ENCODE peak calls at places on chromosomes 1 and 21, in six cellular contexts. B is MM.1S, M is DND-41, S is fibroblast of lung, E is PC-3, N is colonic mucosa. J is an unnamed sample. For H3K4me1, the result is how much of the 10 kb centered on the place peaks cover.

GRCh38 chr1:40059960-40060337 is 19.4 kb downstream of the CAP1 start:
- DNase-seq in S (no peak), N (no peak), M (peak), B (no peak), E (no peak), J (no peak)

GRCh38 chr1:171834831-171835230 is 6.5 kb upstream of the DNM3 start:
- DNase-seq in M (no peak), E (no peak), S (no peak), B (no peak), N (no peak), J (no peak)

GRCh38 chr1:150182233-150182632 is 32.5 kb downstream of the PLEKHO1 start:
- DNase-seq in E (no peak), M (no peak), S (no peak), N (no peak), B (no peak), J (no peak)

GRCh38 chr1:229170778-229171505 is 100.0 kb upstream of the RAB4A start:
- DNase-seq in S (no peak), E (no peak), N (no peak), M (no peak), B (no peak), J (no peak)

GRCh38 chr1:185886671-185887070 is 152.5 kb downstream of the HMCN1 start:
- DNase-seq in N (no peak), M (no peak), E (no peak), B (no peak), S (no peak), J (no peak)

GRCh38 chr1:23788695-23789094 is 2.2 kb upstream of the LYPLA2 start:
- DNase-seq in M (no peak), S (no peak), B (no peak), E (no peak), N (no peak), J (no peak)

GRCh38 chr1:153598309-153599172 is 14.4 kb downstream of the S100A16 start:
- DNase-seq in S (peak), B (peak), N (no peak), E (no peak), M (peak), J (peak)

GRCh38 chr1:213452504-213452903 is 401.5 kb downstream of the RPS6KC1 start:
- DNase-seq in N (no peak), B (no peak), M (no peak), S (no peak), E (no peak), J (no peak)

GRCh38 chr1:13752852-13753251 is 52.9 kb downstream of the PRDM2 start:
- DNase-seq in S (no peak), B (no peak), M (no peak), E (no peak), N (no peak), J (no peak)

GRCh38 chr1:63747445-63747844 is 26.4 kb upstream of the ROR1 start:
- DNase-seq in E (no peak), B (no peak), M (no peak), S (no peak), N (no peak), J (no peak)

GRCh38 chr21:38303300-38303699 is 46.5 kb downstream of the KCNJ15 start:
- DNase-seq in E (peak), N (no peak), S (peak), M (no peak), B (no peak), J (no peak)

GRCh38 chr1:1434131-1434811 is 1.2 kb upstream of the VWA1 start:
- DNase-seq in N (peak), S (peak), E (no peak), M (no peak), B (no peak), J (no peak)

GRCh38 chr1:228009828-228010775 is 3.3 kb downstream of the WNT3A start:
- DNase-seq in M (no peak), E (no peak), B (no peak), S (no peak), N (no peak), J (no peak)

GRCh38 chr1:44805311-44806024 is 1.7 kb downstream of the DYNLT4 start:
- DNase-seq in N (no peak), M (no peak), B (no peak), E (no peak), S (no peak), J (no peak)

GRCh38 chr1:205313681-205314308 is 7.8 kb downstream of the NUAK2 start:
- DNase-seq in S (peak), N (peak), M (no peak), E (no peak), B (peak), J (peak)

GRCh38 chr1:156675715-156676311 is 1.4 kb downstream of the NES start:
- DNase-seq in N (no peak), M (no peak), B (no peak), E (no peak), S (peak), J (no peak)

GRCh38 chr1:11134352-11135266 is 34.9 kb upstream of the EXOSC10 start:
- DNase-seq in E (peak), M (no peak), S (peak), N (no peak), B (no peak), J (no peak)

GRCh38 chr1:168361252-168361651 is 80.6 kb downstream of the TBX19 start:
- DNase-seq in S (no peak), E (no peak), N (no peak), B (no peak), M (no peak), J (no peak)

GRCh38 chr1:43997295-43997694 is 5.9 kb downstream of the CCDC24 start:
- DNase-seq in B (no peak), M (no peak), S (no peak), E (no peak), N (peak), J (no peak)

GRCh38 chr1:151729966-151730291 is 8.6 kb downstream of the RIIAD1 start:
- DNase-seq in S (no peak), B (no peak), E (no peak), N (peak), M (no peak), J (no peak)

GRCh38 chr1:185585770-185586169 is 148.4 kb upstream of the HMCN1 start:
- DNase-seq in M (no peak), E (peak), B (no peak), S (no peak), N (peak), J (no peak)

GRCh38 chr1:40312238-40313205 is 4.6 kb downstream of the COL9A2 start:
- DNase-seq in M (no peak), B (no peak), E (no peak), N (peak), S (no peak), J (no peak)

GRCh38 chr1:117682372-117682771 is 76.5 kb downstream of the TENT5C start:
- DNase-seq in N (no peak), M (no peak), E (no peak), B (no peak), S (no peak), J (no peak)

GRCh38 chr1:151036356-151036755 is at the start of gene BNIPL:
- DNase-seq in M (no peak), B (no peak), S (no peak), N (no peak), E (peak), J (no peak)

GRCh38 chr1:221608835-221609320 is 133.0 kb downstream of the DUSP10 start:
- DNase-seq in M (no peak), S (no peak), N (no peak), E (peak), B (no peak), J (no peak)

GRCh38 chr1:203631349-203631748 is 4.7 kb downstream of the ATP2B4 start:
- DNase-seq in M (no peak), S (no peak), E (no peak), B (no peak), N (no peak), J (no peak)

GRCh38 chr1:87129606-87130005 is 199.1 kb upstream of the LMO4 start:
- DNase-seq in B (no peak), M (no peak), S (no peak), E (no peak), N (no peak), J (no peak)

GRCh38 chr1:171438441-171438840 is 46.9 kb upstream of the PRRC2C start:
- DNase-seq in B (no peak), E (peak), S (peak), N (peak), M (no peak), J (no peak)

GRCh38 chr1:172628416-172628815 is 30.5 kb upstream of the FASLG start:
- DNase-seq in B (no peak), N (no peak), E (no peak), M (no peak), S (peak), J (no peak)

GRCh38 chr1:89692601-89693503 is 59.9 kb downstream of the LRRC8C start:
- DNase-seq in S (peak), N (no peak), E (peak), M (no peak), B (no peak), J (no peak)

GRCh38 chr1:156475568-156476500 is 24.7 kb downstream of the MEF2D start:
- DNase-seq in E (no peak), M (no peak), B (no peak), S (peak), N (peak), J (no peak)

GRCh38 chr1:206476591-206476990 is 6.3 kb downstream of the IKBKE start:
- DNase-seq in S (no peak), B (no peak), N (no peak), M (no peak), E (no peak), J (no peak)

GRCh38 chr1:109535481-109535880 is 4.2 kb upstream of the GPR61 start:
- DNase-seq in E (no peak), S (no peak), B (no peak), M (no peak), N (no peak), J (no peak)

GRCh38 chr1:173122958-173123852 is 72.5 kb upstream of the TNFSF18 start:
- DNase-seq in E (no peak), M (no peak), B (no peak), S (peak), N (peak), J (peak)

GRCh38 chr21:18244721-18245486 is at the start of gene CHODL:
- DNase-seq in M (no peak), N (no peak), B (no peak), S (peak), E (no peak), J (no peak)

GRCh38 chr21:18251065-18251464 is 6.4 kb downstream of the CHODL start:
- DNase-seq in S (no peak), M (no peak), N (no peak), E (no peak), B (no peak), J (no peak)

GRCh38 chr21:18249542-18250152 is 5.0 kb downstream of the CHODL start:
- DNase-seq in E (peak), M (no peak), B (peak), S (no peak), N (no peak), J (no peak)

GRCh38 chr21:18248171-18248570 is 3.5 kb downstream of the CHODL start:
- DNase-seq in S (no peak), E (no peak), M (no peak), B (no peak), N (no peak), J (no peak)

DNA sequence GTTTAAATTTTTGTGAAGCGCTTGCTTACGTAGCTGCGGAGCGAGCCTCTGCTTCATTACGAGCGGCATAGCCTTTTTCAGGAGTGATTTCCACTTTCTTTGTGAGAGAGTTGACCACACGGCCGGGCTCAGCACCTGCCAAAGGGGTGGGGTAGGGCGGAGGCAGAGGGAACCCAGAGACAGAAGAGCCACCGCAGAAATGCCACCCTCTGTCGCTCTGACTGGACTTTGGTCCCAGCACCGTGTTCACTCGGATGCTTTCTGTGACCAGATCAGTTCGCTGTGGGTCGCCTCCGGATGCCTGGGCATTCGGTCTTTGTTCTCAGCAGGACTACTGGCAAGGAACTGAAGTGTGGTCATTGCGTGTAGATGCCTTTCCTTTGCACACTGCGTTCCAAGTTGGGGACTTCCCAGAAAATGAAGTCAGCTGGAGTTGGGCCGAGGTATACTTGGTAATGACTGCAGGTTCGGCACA is 897 bp downstream of the CHODL start:
- DNase-seq in B (no peak), S (peak), M (no peak), E (no peak), N (no peak), J (no peak)
- H3K9ac ChIP-seq in B (no peak), S (no peak), M (no peak), E (no peak), N (no peak), J (no peak)

GRCh38 chr1:111621050-111621449 is 1.5 kb downstream of the RAP1A start:
- DNase-seq in M (no peak), B (no peak), S (peak), N (no peak), E (no peak), J (no peak)
- H3K4me1 ChIP-seq in M (under half), B (under half), S (under half), N (under half), E (under half), J (under half)

GRCh38 chr1:155006601-155007101 is 4.0 kb downstream of the ZBTB7B start:
- DNase-seq in B (no peak), S (no peak), N (no peak), M (peak), E (no peak), J (no peak)

GRCh38 chr1:155005076-155005971 is 2.7 kb downstream of the ZBTB7B start:
- DNase-seq in E (peak), B (no peak), M (no peak), S (peak), N (peak), J (no peak)

GRCh38 chr1:155009221-155009711 is 6.7 kb downstream of the ZBTB7B start:
- DNase-seq in M (no peak), N (no peak), B (no peak), S (no peak), E (no peak), J (no peak)

GRCh38 chr1:155008015-155008941 is 5.7 kb downstream of the ZBTB7B start:
- DNase-seq in M (no peak), B (no peak), N (peak), E (no peak), S (no peak), J (no peak)

DNA sequence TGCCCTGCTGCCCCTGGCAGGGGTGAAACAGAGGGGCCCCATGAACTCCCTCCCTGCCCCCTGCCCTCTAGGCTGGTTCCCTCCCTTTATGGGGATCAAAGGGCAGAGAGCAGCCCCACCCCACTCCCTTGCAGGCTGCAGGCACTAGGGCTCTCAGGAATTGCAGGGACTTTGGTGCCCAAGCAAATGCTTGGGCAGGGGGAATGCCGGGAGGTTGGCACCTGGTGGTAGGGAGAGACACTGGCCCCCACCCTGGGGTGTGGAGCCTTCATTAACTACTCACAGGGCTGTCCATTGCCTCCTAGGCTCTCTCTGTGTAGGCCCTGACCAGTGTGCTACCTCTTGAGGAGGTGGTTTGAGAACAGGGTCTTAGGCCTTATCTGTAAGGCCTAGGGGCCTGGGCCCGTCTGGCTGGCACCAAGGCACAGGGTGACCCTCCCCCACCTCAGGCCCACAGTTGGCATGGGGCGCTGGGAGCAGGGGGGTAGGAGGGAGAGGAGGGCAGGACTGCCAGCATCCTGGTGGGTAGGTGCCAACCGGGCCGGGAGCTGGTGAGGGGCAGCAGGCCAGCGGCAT is 4.7 kb downstream of the ZBTB7B start:
- DNase-seq in M (no peak), N (peak), E (no peak), S (no peak), B (no peak), J (no peak)
- H3K9ac ChIP-seq in M (no peak), N (peak), E (no peak), S (no peak), B (no peak), J (no peak)

GRCh38 chr21:44888581-44889550 is 15.4 kb upstream of the PTTG1IP start:
- DNase-seq in M (no peak), N (no peak), S (no peak), E (no peak), B (no peak), J (no peak)
- H3K4me1 ChIP-seq in M (under half), N (under half), S (under half), E (under half), B (under half), J (under half)

DNA sequence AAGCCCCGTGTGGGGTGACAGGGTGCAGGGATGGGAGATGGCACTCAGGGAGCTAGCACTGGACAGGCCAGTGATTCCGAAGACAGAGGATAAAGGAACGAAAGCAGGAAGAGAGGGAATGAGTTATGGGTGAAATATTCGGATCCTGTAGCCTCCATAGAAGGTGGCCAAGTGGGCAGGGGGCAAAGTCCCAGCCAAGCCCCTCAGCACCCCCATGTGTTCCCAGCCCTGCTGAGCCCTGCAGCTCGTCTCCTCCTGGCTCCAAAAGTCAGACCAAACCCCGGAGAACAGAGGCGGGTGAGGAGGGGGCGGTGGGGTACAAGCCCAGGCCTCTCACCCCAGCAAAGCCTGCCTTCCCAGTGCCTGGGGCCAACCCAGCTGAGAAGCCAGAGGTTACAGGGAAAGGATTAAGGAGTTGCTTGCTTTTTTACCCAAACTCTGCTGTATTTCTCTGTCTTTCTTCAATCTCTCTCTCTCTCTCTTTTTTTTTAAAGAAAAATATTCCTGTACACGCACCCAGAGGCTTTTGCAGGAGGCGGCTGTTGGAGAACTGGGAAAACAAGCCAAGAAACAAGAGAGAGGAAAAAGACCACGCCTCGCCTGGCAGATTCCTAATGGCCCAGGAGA is 14.1 kb upstream of the WASF2 start:
- DNase-seq in S (peak), M (no peak), N (no peak), B (no peak), E (no peak), J (no peak)
- H3K9ac ChIP-seq in S (peak), M (no peak), N (peak), B (no peak), E (no peak), J (peak)

GRCh38 chr1:54331091-54331772 is 75.0 kb downstream of the SSBP3 start:
- DNase-seq in S (peak), B (no peak), N (no peak), E (no peak), M (no peak), J (no peak)

GRCh38 chr1:54327386-54328116 is 78.6 kb downstream of the SSBP3 start:
- DNase-seq in N (no peak), E (no peak), S (no peak), B (no peak), M (no peak), J (no peak)

GRCh38 chr1:54331843-54332688 is 74.1 kb downstream of the SSBP3 start:
- DNase-seq in S (no peak), M (no peak), N (no peak), B (no peak), E (no peak), J (no peak)

GRCh38 chr1:54328117-54328636 is 78.0 kb downstream of the SSBP3 start:
- DNase-seq in N (no peak), E (no peak), M (no peak), B (no peak), S (no peak), J (no peak)

GRCh38 chr1:54329337-54329954 is 76.7 kb downstream of the SSBP3 start:
- DNase-seq in E (no peak), M (no peak), S (no peak), B (no peak), N (no peak), J (no peak)
- H3K4me1 ChIP-seq in E (under half), M (under half), S (under half), B (under half), N (under half), J (half or more)

DNA sequence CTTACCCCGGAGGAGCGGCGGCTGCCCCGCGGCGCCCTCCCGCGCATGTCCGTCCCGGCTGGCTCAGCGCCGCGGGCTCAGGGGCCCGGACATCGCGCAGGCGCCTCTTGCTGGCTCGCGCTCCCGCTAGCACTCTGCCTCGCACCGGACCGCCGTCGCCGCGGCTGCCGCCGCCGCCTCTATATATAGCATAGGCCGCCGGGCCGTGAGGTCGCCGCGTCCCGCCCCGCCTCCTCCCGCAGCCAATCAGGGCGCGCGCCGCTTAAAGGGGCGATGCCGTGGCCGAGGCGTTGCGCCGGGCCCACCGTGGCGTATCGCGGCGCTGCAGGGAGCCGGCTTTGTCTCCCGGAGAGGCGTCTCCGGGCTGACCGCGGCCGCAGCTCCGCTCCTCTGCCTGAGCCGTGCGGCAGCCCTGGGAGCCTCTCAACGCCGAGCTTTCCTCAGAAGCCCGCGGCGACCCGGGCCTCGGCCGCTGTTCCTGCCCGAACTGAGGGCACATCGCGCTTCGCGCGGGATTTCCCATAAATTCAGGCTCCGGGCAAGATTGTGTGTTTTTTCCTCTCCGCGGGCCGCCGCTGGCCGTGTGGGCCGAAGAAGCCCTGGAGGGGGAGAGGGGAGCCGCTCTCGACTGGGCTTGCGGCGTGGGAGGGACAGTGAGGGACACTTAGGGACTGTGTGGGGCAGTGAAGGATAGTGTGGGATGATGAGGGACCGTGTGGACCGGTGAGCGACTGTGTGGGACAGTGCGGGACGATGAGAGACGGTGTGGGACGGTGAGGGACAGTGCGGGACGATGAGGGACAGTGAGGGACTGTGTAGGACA is at the start of gene ERRFI1:
- DNase-seq in M (no peak), B (peak), E (peak), N (peak), S (peak), J (peak)
- H3K9ac ChIP-seq in M (no peak), B (no peak), E (peak), N (peak), S (peak), J (peak)